ENCODE peak calls at places on chromosomes 2 and 18, in nine cellular contexts. One of them, this sample, is unnamed.

GRCh38 chr2:75020476-75020875 is 62.0 kb downstream of the POLE4 start:
- DNase-seq in esophagus squamous epithelium: no peak
- DNase-seq in transverse colon: no peak
- DNase-seq in H9: no peak
- DNase-seq in IMR-90: no peak
- DNase-seq in brain microvascular endothelial cell: no peak
- DNase-seq in colonic mucosa: no peak
- DNase-seq in Peyer's patch: no peak
- DNase-seq in aorta: no peak
- DNase-seq in this sample: no peak

GRCh38 chr2:113283704-113284284 is 5.1 kb upstream of the PAX8 start:
- DNase-seq in esophagus squamous epithelium: no peak
- DNase-seq in transverse colon: peak; percentile 50
- DNase-seq in H9: peak; percentile 37
- DNase-seq in IMR-90: peak; percentile 92
- DNase-seq in brain microvascular endothelial cell: peak; percentile 88
- DNase-seq in colonic mucosa: peak; percentile 50
- DNase-seq in Peyer's patch: peak; percentile 55
- DNase-seq in aorta: peak; percentile 91
- DNase-seq in this sample: peak; percentile 83

GRCh38 chr2:239690651-239691631 is 290.1 kb upstream of the HDAC4 start:
- DNase-seq in esophagus squamous epithelium: no peak
- DNase-seq in transverse colon: no peak
- DNase-seq in H9: no peak
- DNase-seq in IMR-90: no peak
- DNase-seq in brain microvascular endothelial cell: no peak
- DNase-seq in colonic mucosa: peak; percentile 10
- DNase-seq in Peyer's patch: no peak
- DNase-seq in aorta: no peak
- DNase-seq in this sample: no peak

GRCh38 chr2:29920631-29921559 is 491 bp downstream of the ALK start:
- DNase-seq in esophagus squamous epithelium: no peak
- DNase-seq in transverse colon: no peak
- DNase-seq in H9: peak; percentile 43
- DNase-seq in IMR-90: peak; percentile 5
- DNase-seq in brain microvascular endothelial cell: no peak
- DNase-seq in colonic mucosa: no peak
- DNase-seq in Peyer's patch: no peak
- DNase-seq in aorta: peak; percentile 73
- DNase-seq in this sample: no peak

GRCh38 chr2:194176134-194176533 is 1480.9 kb upstream of the SLC39A10 start:
- DNase-seq in esophagus squamous epithelium: no peak
- DNase-seq in transverse colon: no peak
- DNase-seq in H9: no peak
- DNase-seq in IMR-90: no peak
- DNase-seq in brain microvascular endothelial cell: no peak
- DNase-seq in colonic mucosa: no peak
- DNase-seq in Peyer's patch: no peak
- DNase-seq in aorta: peak; percentile 72
- DNase-seq in this sample: no peak

GRCh38 chr2:85263591-85263990 is 64.2 kb downstream of the TGOLN2 start:
- DNase-seq in esophagus squamous epithelium: no peak
- DNase-seq in transverse colon: no peak
- DNase-seq in H9: no peak
- DNase-seq in IMR-90: no peak
- DNase-seq in brain microvascular endothelial cell: no peak
- DNase-seq in colonic mucosa: no peak
- DNase-seq in Peyer's patch: no peak
- DNase-seq in aorta: no peak
- DNase-seq in this sample: no peak

GRCh38 chr2:1299053-1299452 is 114.2 kb upstream of the TPO start:
- DNase-seq in esophagus squamous epithelium: no peak
- DNase-seq in transverse colon: no peak
- DNase-seq in H9: no peak
- DNase-seq in IMR-90: no peak
- DNase-seq in brain microvascular endothelial cell: no peak
- DNase-seq in colonic mucosa: no peak
- DNase-seq in Peyer's patch: no peak
- DNase-seq in aorta: no peak
- DNase-seq in this sample: no peak

GRCh38 chr18:10365901-10366300 is 88.5 kb upstream of the APCDD1 start:
- DNase-seq in esophagus squamous epithelium: no peak
- DNase-seq in transverse colon: no peak
- DNase-seq in H9: no peak
- DNase-seq in IMR-90: no peak
- DNase-seq in brain microvascular endothelial cell: no peak
- DNase-seq in colonic mucosa: no peak
- DNase-seq in Peyer's patch: no peak
- DNase-seq in aorta: no peak
- DNase-seq in this sample: no peak

GRCh38 chr2:46535360-46535759 is 56.0 kb downstream of the TMEM247 start:
- DNase-seq in esophagus squamous epithelium: no peak
- DNase-seq in transverse colon: no peak
- DNase-seq in H9: no peak
- DNase-seq in IMR-90: no peak
- DNase-seq in brain microvascular endothelial cell: no peak
- DNase-seq in colonic mucosa: no peak
- DNase-seq in Peyer's patch: peak; percentile 76
- DNase-seq in aorta: no peak
- DNase-seq in this sample: no peak

GRCh38 chr2:118112771-118113334 is 24.6 kb downstream of the INSIG2 start:
- DNase-seq in esophagus squamous epithelium: no peak
- DNase-seq in transverse colon: no peak
- DNase-seq in H9: no peak
- DNase-seq in IMR-90: peak; percentile 71
- DNase-seq in brain microvascular endothelial cell: peak; percentile 45
- DNase-seq in colonic mucosa: no peak
- DNase-seq in Peyer's patch: no peak
- DNase-seq in aorta: no peak
- DNase-seq in this sample: no peak
- H3K27ac ChIP-seq in esophagus squamous epithelium: no peak overlapping the region
- H3K27ac ChIP-seq in transverse colon: no peak overlapping the region
- H3K27ac ChIP-seq in H9: no peak overlapping the region
- H3K27ac ChIP-seq in IMR-90: no peak overlapping the region
- H3K27ac ChIP-seq in brain microvascular endothelial cell: peak overlapping the region; percentile 5
- H3K27ac ChIP-seq in colonic mucosa: no peak overlapping the region
- H3K27ac ChIP-seq in Peyer's patch: no peak overlapping the region
- H3K27ac ChIP-seq in aorta: no peak overlapping the region
- H3K27ac ChIP-seq in this sample: no peak overlapping the region

GRCh38 chr2:120770176-120770575 is 34.5 kb downstream of the GLI2 start:
- DNase-seq in esophagus squamous epithelium: no peak
- DNase-seq in transverse colon: no peak
- DNase-seq in H9: no peak
- DNase-seq in IMR-90: no peak
- DNase-seq in brain microvascular endothelial cell: no peak
- DNase-seq in colonic mucosa: no peak
- DNase-seq in Peyer's patch: no peak
- DNase-seq in aorta: peak; percentile 54
- DNase-seq in this sample: no peak
- H3K27ac ChIP-seq in esophagus squamous epithelium: no peak overlapping the region
- H3K27ac ChIP-seq in transverse colon: no peak overlapping the region
- H3K27ac ChIP-seq in H9: no peak overlapping the region
- H3K27ac ChIP-seq in IMR-90: peak overlapping the region; percentile 82
- H3K27ac ChIP-seq in brain microvascular endothelial cell: no peak overlapping the region
- H3K27ac ChIP-seq in colonic mucosa: no peak overlapping the region
- H3K27ac ChIP-seq in Peyer's patch: no peak overlapping the region
- H3K27ac ChIP-seq in aorta: no peak overlapping the region
- H3K27ac ChIP-seq in this sample: no peak overlapping the region

GRCh38 chr2:200416878-200417277 is 93.0 kb downstream of the KCTD18 start:
- DNase-seq in esophagus squamous epithelium: no peak
- DNase-seq in transverse colon: no peak
- DNase-seq in H9: no peak
- DNase-seq in IMR-90: no peak
- DNase-seq in brain microvascular endothelial cell: no peak
- DNase-seq in colonic mucosa: no peak
- DNase-seq in Peyer's patch: no peak
- DNase-seq in aorta: no peak
- DNase-seq in this sample: no peak
- H3K27ac ChIP-seq in esophagus squamous epithelium: peak overlapping the region; percentile 42
- H3K27ac ChIP-seq in transverse colon: no peak overlapping the region
- H3K27ac ChIP-seq in H9: no peak overlapping the region
- H3K27ac ChIP-seq in IMR-90: peak overlapping the region; percentile 25
- H3K27ac ChIP-seq in brain microvascular endothelial cell: no peak overlapping the region
- H3K27ac ChIP-seq in colonic mucosa: no peak overlapping the region
- H3K27ac ChIP-seq in Peyer's patch: no peak overlapping the region
- H3K27ac ChIP-seq in aorta: no peak overlapping the region
- H3K27ac ChIP-seq in this sample: no peak overlapping the region

GRCh38 chr18:80010551-80010906 is 22.2 kb upstream of the TXNL4A start:
- DNase-seq in esophagus squamous epithelium: no peak
- DNase-seq in transverse colon: no peak
- DNase-seq in H9: no peak
- DNase-seq in IMR-90: no peak
- DNase-seq in brain microvascular endothelial cell: no peak
- DNase-seq in colonic mucosa: no peak
- DNase-seq in Peyer's patch: no peak
- DNase-seq in aorta: no peak
- DNase-seq in this sample: no peak
- H3K27ac ChIP-seq in esophagus squamous epithelium: peak overlapping the region; percentile 84
- H3K27ac ChIP-seq in transverse colon: peak overlapping the region; percentile 79
- H3K27ac ChIP-seq in H9: no peak overlapping the region
- H3K27ac ChIP-seq in IMR-90: peak overlapping the region; percentile 51
- H3K27ac ChIP-seq in brain microvascular endothelial cell: no peak overlapping the region
- H3K27ac ChIP-seq in colonic mucosa: no peak overlapping the region
- H3K27ac ChIP-seq in Peyer's patch: no peak overlapping the region
- H3K27ac ChIP-seq in aorta: no peak overlapping the region
- H3K27ac ChIP-seq in this sample: no peak overlapping the region

DNA sequence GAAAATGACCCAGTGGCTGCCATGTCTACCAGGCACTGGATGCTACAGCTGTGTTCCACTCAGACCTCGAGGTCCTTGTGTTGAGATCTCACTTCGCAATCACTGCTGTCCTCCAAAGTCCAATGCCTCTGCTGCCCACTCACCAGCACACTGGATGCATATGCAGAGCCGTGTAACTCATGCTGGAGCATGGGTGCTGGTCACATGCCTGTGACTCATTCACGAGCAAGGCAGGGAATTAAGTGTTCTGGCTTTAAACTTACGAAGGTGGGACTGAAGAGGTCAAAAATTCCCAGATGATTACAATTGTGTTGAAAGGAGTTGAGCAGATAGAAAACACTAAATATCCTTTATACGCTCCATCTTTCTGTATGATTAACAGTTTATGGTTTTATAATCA is 417.5 kb downstream of the NUP35 start:
- DNase-seq in esophagus squamous epithelium: no peak
- DNase-seq in transverse colon: peak; percentile 49
- DNase-seq in H9: no peak
- DNase-seq in IMR-90: no peak
- DNase-seq in brain microvascular endothelial cell: peak; percentile 53
- DNase-seq in colonic mucosa: peak; percentile 52
- DNase-seq in Peyer's patch: peak; percentile 81
- DNase-seq in aorta: no peak
- DNase-seq in this sample: no peak
- H3K27ac ChIP-seq in esophagus squamous epithelium: no peak overlapping the region
- H3K27ac ChIP-seq in transverse colon: peak overlapping the region; percentile 77
- H3K27ac ChIP-seq in H9: no peak overlapping the region
- H3K27ac ChIP-seq in IMR-90: no peak overlapping the region
- H3K27ac ChIP-seq in brain microvascular endothelial cell: no peak overlapping the region
- H3K27ac ChIP-seq in colonic mucosa: peak overlapping the region; percentile 69
- H3K27ac ChIP-seq in Peyer's patch: no peak overlapping the region
- H3K27ac ChIP-seq in aorta: no peak overlapping the region
- H3K27ac ChIP-seq in this sample: no peak overlapping the region

GRCh38 chr18:27073404-27073830 is 111.7 kb downstream of the CHST9 start:
- DNase-seq in esophagus squamous epithelium: no peak
- DNase-seq in transverse colon: no peak
- DNase-seq in H9: no peak
- DNase-seq in IMR-90: no peak
- DNase-seq in brain microvascular endothelial cell: no peak
- DNase-seq in colonic mucosa: no peak
- DNase-seq in Peyer's patch: no peak
- DNase-seq in aorta: no peak
- DNase-seq in this sample: no peak
- H3K27ac ChIP-seq in esophagus squamous epithelium: no peak overlapping the region
- H3K27ac ChIP-seq in transverse colon: no peak overlapping the region
- H3K27ac ChIP-seq in H9: no peak overlapping the region
- H3K27ac ChIP-seq in IMR-90: no peak overlapping the region
- H3K27ac ChIP-seq in brain microvascular endothelial cell: no peak overlapping the region
- H3K27ac ChIP-seq in colonic mucosa: no peak overlapping the region
- H3K27ac ChIP-seq in Peyer's patch: no peak overlapping the region
- H3K27ac ChIP-seq in aorta: no peak overlapping the region
- H3K27ac ChIP-seq in this sample: no peak overlapping the region

DNA sequence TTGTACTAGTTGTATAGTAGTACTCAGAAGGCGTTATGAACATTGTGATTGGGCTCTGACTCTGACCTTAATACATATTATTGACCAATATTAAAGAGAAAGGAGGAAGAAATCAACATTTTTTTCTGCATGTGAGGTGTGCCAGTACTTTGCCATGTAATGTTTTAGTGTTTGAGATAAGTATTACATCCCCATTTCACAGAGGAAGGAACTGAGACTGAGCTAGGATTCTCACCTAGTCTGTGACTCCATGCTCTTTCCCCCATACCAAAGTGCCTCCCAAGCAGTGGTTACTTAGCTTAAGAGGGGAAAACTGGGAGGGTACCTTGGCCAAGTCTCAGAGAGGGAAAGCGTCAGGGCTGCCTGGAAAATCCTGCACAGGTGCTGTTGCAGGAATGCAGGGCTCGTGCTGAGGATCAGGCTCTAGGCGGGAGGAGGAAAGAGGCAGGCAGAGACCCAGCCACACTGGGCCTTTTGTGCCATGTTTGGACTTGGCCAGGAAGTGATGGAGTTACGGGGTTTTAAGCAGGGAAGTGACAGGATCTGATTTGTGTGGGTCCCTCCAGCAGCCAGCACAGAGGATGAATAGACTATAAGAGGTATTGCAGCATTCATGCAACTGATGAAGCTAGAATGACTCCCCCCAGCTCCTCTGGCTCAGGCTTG is 1.7 kb downstream of the PNKD start:
- DNase-seq in esophagus squamous epithelium: no peak
- DNase-seq in transverse colon: no peak
- DNase-seq in H9: no peak
- DNase-seq in IMR-90: no peak
- DNase-seq in brain microvascular endothelial cell: no peak
- DNase-seq in colonic mucosa: no peak
- DNase-seq in Peyer's patch: no peak
- DNase-seq in aorta: no peak
- DNase-seq in this sample: no peak
- H3K27ac ChIP-seq in esophagus squamous epithelium: peak overlapping the region; percentile 89
- H3K27ac ChIP-seq in transverse colon: peak overlapping the region; percentile 85
- H3K27ac ChIP-seq in H9: no peak overlapping the region
- H3K27ac ChIP-seq in IMR-90: no peak overlapping the region
- H3K27ac ChIP-seq in brain microvascular endothelial cell: no peak overlapping the region
- H3K27ac ChIP-seq in colonic mucosa: peak overlapping the region; percentile 82
- H3K27ac ChIP-seq in Peyer's patch: peak overlapping the region; percentile 47
- H3K27ac ChIP-seq in aorta: no peak overlapping the region
- H3K27ac ChIP-seq in this sample: peak overlapping the region; percentile 65

This sample was measured in lung.